ENCODE peak calls at places on chromosomes 3 and 15, in eight cellular contexts. One of them, this sample, is unnamed.
A peak's percentile ranks its signal among the peaks of the same experiment; 100 is the strongest.

GRCh38 chr3:59386165-59386564 is 336.3 kb upstream of the CFAP20DC start:
- DNase-seq in H1: no peak
- DNase-seq in transverse colon: no peak
- DNase-seq in sigmoid colon: no peak
- DNase-seq in tibial nerve: no peak
- DNase-seq in A549: no peak
- DNase-seq in SK-N-SH: no peak
- DNase-seq in ovary: no peak
- DNase-seq in this sample: no peak

GRCh38 chr3:189529889-189530288 is 101.3 kb upstream of the TP63 start:
- DNase-seq in H1: no peak
- DNase-seq in transverse colon: no peak
- DNase-seq in sigmoid colon: no peak
- DNase-seq in tibial nerve: no peak
- DNase-seq in A549: no peak
- DNase-seq in SK-N-SH: no peak
- DNase-seq in ovary: no peak
- DNase-seq in this sample: no peak

GRCh38 chr3:187689984-187690383 is 12.4 kb downstream of the RTP2 start:
- DNase-seq in H1: no peak
- DNase-seq in transverse colon: no peak
- DNase-seq in sigmoid colon: no peak
- DNase-seq in tibial nerve: no peak
- DNase-seq in A549: no peak
- DNase-seq in SK-N-SH: no peak
- DNase-seq in ovary: no peak
- DNase-seq in this sample: no peak

GRCh38 chr15:95684693-95685115 is 645.8 kb upstream of the NR2F2 start:
- DNase-seq in H1: no peak
- DNase-seq in transverse colon: no peak
- DNase-seq in sigmoid colon: no peak
- DNase-seq in tibial nerve: no peak
- DNase-seq in A549: peak; percentile 23
- DNase-seq in SK-N-SH: no peak
- DNase-seq in ovary: no peak
- DNase-seq in this sample: no peak

GRCh38 chr3:193777524-193777923 is 184.5 kb downstream of the OPA1 start:
- DNase-seq in H1: no peak
- DNase-seq in transverse colon: no peak
- DNase-seq in sigmoid colon: no peak
- DNase-seq in tibial nerve: no peak
- DNase-seq in A549: no peak
- DNase-seq in SK-N-SH: no peak
- DNase-seq in ovary: no peak
- DNase-seq in this sample: no peak

GRCh38 chr3:33993631-33994030 is 195.2 kb downstream of the PDCD6IP start:
- DNase-seq in H1: no peak
- DNase-seq in transverse colon: no peak
- DNase-seq in sigmoid colon: no peak
- DNase-seq in tibial nerve: no peak
- DNase-seq in A549: no peak
- DNase-seq in SK-N-SH: no peak
- DNase-seq in ovary: no peak
- DNase-seq in this sample: no peak

GRCh38 chr15:81229596-81229995 is 32.9 kb downstream of the IL16 start:
- DNase-seq in H1: no peak
- DNase-seq in transverse colon: no peak
- DNase-seq in sigmoid colon: peak; percentile 76
- DNase-seq in tibial nerve: peak; percentile 66
- DNase-seq in A549: no peak
- DNase-seq in SK-N-SH: no peak
- DNase-seq in ovary: no peak
- DNase-seq in this sample: peak; percentile 84

GRCh38 chr3:113948015-113948917 is 453 bp downstream of the ZDHHC23 start:
- DNase-seq in H1: peak; percentile 29
- DNase-seq in transverse colon: peak; percentile 65
- DNase-seq in sigmoid colon: no peak
- DNase-seq in tibial nerve: no peak
- DNase-seq in A549: peak; percentile 32
- DNase-seq in SK-N-SH: peak; percentile 70
- DNase-seq in ovary: peak; percentile 15
- DNase-seq in this sample: peak; percentile 69

GRCh38 chr15:34721802-34722795 is 32.7 kb downstream of the GJD2 start:
- DNase-seq in H1: peak; percentile 29
- DNase-seq in transverse colon: no peak
- DNase-seq in sigmoid colon: peak; percentile 63
- DNase-seq in tibial nerve: peak; percentile 7
- DNase-seq in A549: peak; percentile 14
- DNase-seq in SK-N-SH: peak; percentile 85
- DNase-seq in ovary: no peak
- DNase-seq in this sample: no peak

GRCh38 chr15:29090617-29091466 is 178.8 kb downstream of the NSMCE3 start:
- DNase-seq in H1: no peak
- DNase-seq in transverse colon: no peak
- DNase-seq in sigmoid colon: peak; percentile 47
- DNase-seq in tibial nerve: no peak
- DNase-seq in A549: peak; percentile 52
- DNase-seq in SK-N-SH: peak; percentile 79
- DNase-seq in ovary: no peak
- DNase-seq in this sample: no peak

GRCh38 chr15:69080203-69080957 is 65.9 kb downstream of the NOX5 start:
- DNase-seq in H1: no peak
- DNase-seq in transverse colon: no peak
- DNase-seq in sigmoid colon: no peak
- DNase-seq in tibial nerve: no peak
- DNase-seq in A549: no peak
- DNase-seq in SK-N-SH: peak; percentile 48
- DNase-seq in ovary: no peak
- DNase-seq in this sample: no peak

GRCh38 chr3:6113338-6113737 is 747.6 kb upstream of the GRM7 start:
- DNase-seq in H1: no peak
- DNase-seq in transverse colon: no peak
- DNase-seq in sigmoid colon: no peak
- DNase-seq in tibial nerve: no peak
- DNase-seq in A549: no peak
- DNase-seq in SK-N-SH: no peak
- DNase-seq in ovary: no peak
- DNase-seq in this sample: no peak

GRCh38 chr3:129627350-129628168 is 21.1 kb upstream of the PLXND1 start:
- DNase-seq in H1: no peak
- DNase-seq in transverse colon: peak; percentile 75
- DNase-seq in sigmoid colon: peak; percentile 87
- DNase-seq in tibial nerve: no peak
- DNase-seq in A549: peak; percentile 78
- DNase-seq in SK-N-SH: peak; percentile 77
- DNase-seq in ovary: peak; percentile 70
- DNase-seq in this sample: peak; percentile 90

GRCh38 chr15:70753101-70753829 is 10.1 kb downstream of the UACA start:
- DNase-seq in H1: no peak
- DNase-seq in transverse colon: no peak
- DNase-seq in sigmoid colon: no peak
- DNase-seq in tibial nerve: no peak
- DNase-seq in A549: no peak
- DNase-seq in SK-N-SH: no peak
- DNase-seq in ovary: no peak
- DNase-seq in this sample: no peak

GRCh38 chr15:101004500-101004899 is 85.3 kb downstream of the LRRK1 start:
- DNase-seq in H1: no peak
- DNase-seq in transverse colon: peak; percentile 5
- DNase-seq in sigmoid colon: peak; percentile 38
- DNase-seq in tibial nerve: no peak
- DNase-seq in A549: no peak
- DNase-seq in SK-N-SH: no peak
- DNase-seq in ovary: no peak
- DNase-seq in this sample: peak; percentile 24

GRCh38 chr3:45029661-45030060 is 3.6 kb downstream of the CLEC3B start:
- DNase-seq in H1: no peak
- DNase-seq in transverse colon: no peak
- DNase-seq in sigmoid colon: no peak
- DNase-seq in tibial nerve: no peak
- DNase-seq in A549: no peak
- DNase-seq in SK-N-SH: no peak
- DNase-seq in ovary: no peak
- DNase-seq in this sample: no peak

GRCh38 chr15:93109370-93110105 is 20.5 kb upstream of the RGMA start:
- DNase-seq in H1: no peak
- DNase-seq in transverse colon: no peak
- DNase-seq in sigmoid colon: no peak
- DNase-seq in tibial nerve: no peak
- DNase-seq in A549: no peak
- DNase-seq in SK-N-SH: no peak
- DNase-seq in ovary: no peak
- DNase-seq in this sample: no peak

GRCh38 chr3:151384741-151385174 is at the start of gene P2RY12:
- DNase-seq in H1: no peak
- DNase-seq in transverse colon: no peak
- DNase-seq in sigmoid colon: no peak
- DNase-seq in tibial nerve: no peak
- DNase-seq in A549: no peak
- DNase-seq in SK-N-SH: no peak
- DNase-seq in ovary: no peak
- DNase-seq in this sample: no peak
- H3K27ac ChIP-seq in H1: no peak within 1 kb of the TSS
- H3K27ac ChIP-seq in transverse colon: peak within 1 kb of the TSS; percentile 57
- H3K27ac ChIP-seq in sigmoid colon: peak within 1 kb of the TSS; percentile 12
- H3K27ac ChIP-seq in tibial nerve: peak within 1 kb of the TSS; percentile 54
- H3K27ac ChIP-seq in A549: no peak within 1 kb of the TSS
- H3K27ac ChIP-seq in SK-N-SH: no peak within 1 kb of the TSS
- H3K27ac ChIP-seq in ovary: no peak within 1 kb of the TSS
- H3K27ac ChIP-seq in this sample: no peak within 1 kb of the TSS

GRCh38 chr3:141979050-141979671 is 102.7 kb downstream of the ATP1B3 start:
- DNase-seq in H1: no peak
- DNase-seq in transverse colon: no peak
- DNase-seq in sigmoid colon: no peak
- DNase-seq in tibial nerve: no peak
- DNase-seq in A549: no peak
- DNase-seq in SK-N-SH: no peak
- DNase-seq in ovary: no peak
- DNase-seq in this sample: no peak
- TF ChIP-seq EP300 in H1: no peak
- TF ChIP-seq EP300 in transverse colon: no peak
- TF ChIP-seq EP300 in sigmoid colon: no peak
- TF ChIP-seq EP300 in tibial nerve: no peak
- TF ChIP-seq EP300 in A549: no peak
- TF ChIP-seq EP300 in SK-N-SH: no peak
- TF ChIP-seq EP300 in ovary: no peak
- TF ChIP-seq EP300 in this sample: no peak

DNA sequence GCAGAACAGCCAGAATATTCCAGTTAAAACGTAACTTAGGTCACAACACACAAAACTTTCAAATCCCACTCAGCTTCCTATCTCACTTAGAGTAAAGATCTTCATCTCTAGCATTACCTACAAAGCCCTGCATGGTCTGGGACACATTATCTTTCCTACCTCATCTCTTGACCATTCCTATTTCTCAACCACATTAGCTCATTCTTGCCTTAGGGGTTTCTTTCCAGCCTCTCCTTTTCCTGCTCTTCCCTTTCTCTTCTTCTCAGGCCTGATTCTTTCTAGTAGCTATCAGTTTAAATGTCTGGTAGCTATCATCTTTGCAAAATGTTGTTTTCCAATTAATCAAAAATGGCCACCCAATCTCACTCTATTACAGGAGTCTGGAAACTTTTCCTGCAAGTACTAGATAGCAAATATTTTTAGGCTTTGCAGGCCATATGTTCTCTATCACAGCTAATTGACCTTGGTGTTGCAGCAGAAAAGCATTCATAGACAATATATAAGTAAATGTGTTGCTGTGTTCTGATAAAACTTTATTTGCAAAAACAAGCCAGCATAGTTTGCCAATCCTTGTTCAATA is 15.1 kb upstream of the CBLB start:
- DNase-seq in H1: no peak
- DNase-seq in transverse colon: no peak
- DNase-seq in sigmoid colon: no peak
- DNase-seq in tibial nerve: no peak
- DNase-seq in A549: no peak
- DNase-seq in SK-N-SH: peak; percentile 61
- DNase-seq in ovary: no peak
- DNase-seq in this sample: no peak
- H3K9me3 ChIP-seq in H1: no peaks in the 10 kb centered on the region
- H3K9me3 ChIP-seq in transverse colon: no peaks in the 10 kb centered on the region
- H3K9me3 ChIP-seq in sigmoid colon: no peaks in the 10 kb centered on the region
- H3K9me3 ChIP-seq in tibial nerve: no peaks in the 10 kb centered on the region
- H3K9me3 ChIP-seq in A549: no peaks in the 10 kb centered on the region
- H3K9me3 ChIP-seq in SK-N-SH: no peaks in the 10 kb centered on the region
- H3K9me3 ChIP-seq in ovary: no peaks in the 10 kb centered on the region
- H3K9me3 ChIP-seq in this sample: no peaks in the 10 kb centered on the region

DNA sequence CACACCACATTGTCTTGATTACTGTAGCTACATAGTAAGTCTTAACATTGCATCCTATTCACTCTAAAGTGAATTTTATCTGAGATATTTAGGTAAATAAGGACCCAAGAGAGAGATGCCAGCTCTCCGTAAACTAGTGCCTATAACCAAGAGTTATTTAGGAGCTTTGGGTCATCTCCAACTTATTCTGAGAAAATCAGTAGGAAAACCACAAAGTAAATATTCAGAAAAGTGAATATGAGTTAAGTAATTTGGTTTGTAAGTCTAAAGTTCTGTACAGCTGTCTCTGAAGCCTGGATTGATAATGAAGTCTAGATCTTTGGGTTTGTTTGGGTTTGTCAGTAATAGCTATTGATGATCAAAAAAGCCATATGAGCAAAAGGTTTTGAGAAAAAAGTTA is 120.0 kb downstream of the FNDC3B start:
- DNase-seq in H1: no peak
- DNase-seq in transverse colon: no peak
- DNase-seq in sigmoid colon: no peak
- DNase-seq in tibial nerve: no peak
- DNase-seq in A549: no peak
- DNase-seq in SK-N-SH: no peak
- DNase-seq in ovary: no peak
- DNase-seq in this sample: no peak
- H3K27ac ChIP-seq in H1: no peak overlapping the region
- H3K27ac ChIP-seq in transverse colon: no peak overlapping the region
- H3K27ac ChIP-seq in sigmoid colon: no peak overlapping the region
- H3K27ac ChIP-seq in tibial nerve: no peak overlapping the region
- H3K27ac ChIP-seq in A549: peak overlapping the region; percentile 91
- H3K27ac ChIP-seq in SK-N-SH: no peak overlapping the region
- H3K27ac ChIP-seq in ovary: no peak overlapping the region
- H3K27ac ChIP-seq in this sample: no peak overlapping the region

DNA sequence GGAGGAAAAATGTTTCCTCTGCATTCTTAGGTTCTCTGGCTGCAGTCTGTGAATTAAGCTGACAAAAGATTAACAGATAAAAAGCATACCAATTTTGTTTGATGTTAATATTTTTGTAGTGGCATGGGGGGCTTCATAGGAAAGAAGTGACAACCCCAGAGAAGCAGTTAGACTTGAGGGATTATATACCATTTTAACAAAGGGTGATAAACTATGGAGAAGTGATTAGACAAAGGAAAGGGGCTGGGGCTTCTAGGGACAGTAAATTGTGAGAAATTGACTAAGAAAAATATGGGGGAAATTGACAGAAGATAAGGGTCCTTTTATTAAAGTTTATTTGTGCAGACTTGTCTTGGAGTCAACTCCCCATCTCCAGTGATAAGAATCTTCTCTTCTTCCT is 55.7 kb upstream of the NR2E3 start:
- DNase-seq in H1: no peak
- DNase-seq in transverse colon: no peak
- DNase-seq in sigmoid colon: no peak
- DNase-seq in tibial nerve: no peak
- DNase-seq in A549: no peak
- DNase-seq in SK-N-SH: no peak
- DNase-seq in ovary: no peak
- DNase-seq in this sample: no peak
- TF ChIP-seq EP300 in H1: no peak
- TF ChIP-seq EP300 in transverse colon: no peak
- TF ChIP-seq EP300 in sigmoid colon: no peak
- TF ChIP-seq EP300 in tibial nerve: no peak
- TF ChIP-seq EP300 in A549: no peak
- TF ChIP-seq EP300 in SK-N-SH: no peak
- TF ChIP-seq EP300 in ovary: no peak
- TF ChIP-seq EP300 in this sample: no peak

GRCh38 chr15:25587616-25588340 is 149.0 kb upstream of the UBE3A start:
- DNase-seq in H1: no peak
- DNase-seq in transverse colon: no peak
- DNase-seq in sigmoid colon: no peak
- DNase-seq in tibial nerve: no peak
- DNase-seq in A549: no peak
- DNase-seq in SK-N-SH: no peak
- DNase-seq in ovary: no peak
- DNase-seq in this sample: no peak
- H3K9me3 ChIP-seq in H1: peaks cover 2% of the 10 kb centered on the region
- H3K9me3 ChIP-seq in transverse colon: no peaks in the 10 kb centered on the region
- H3K9me3 ChIP-seq in sigmoid colon: no peaks in the 10 kb centered on the region
- H3K9me3 ChIP-seq in tibial nerve: peaks cover 14% of the 10 kb centered on the region
- H3K9me3 ChIP-seq in A549: no peaks in the 10 kb centered on the region
- H3K9me3 ChIP-seq in SK-N-SH: peaks cover 4% of the 10 kb centered on the region
- H3K9me3 ChIP-seq in ovary: no peaks in the 10 kb centered on the region
- H3K9me3 ChIP-seq in this sample: no peaks in the 10 kb centered on the region